ENCODE peak calls at places on chromosomes 13 and 19, in five cellular contexts. R, L, M, P and X are unnamed samples. For H3K27me3, the result is how much of the 10 kb centered on the place peaks cover.

GRCh38 chr19:6250024-6250605 is 29.7 kb downstream of the MLLT1 start:
- DNase-seq in P (no peak), R (no peak), M (no peak), L (no peak), X (no peak)

GRCh38 chr19:6393982-6394412 is 1.0 kb upstream of the GTF2F1 start:
- DNase-seq in M (no peak), L (no peak), P (no peak), R (no peak), X (no peak)

GRCh38 chr19:45009625-45010255 is 8.5 kb downstream of the RELB start:
- DNase-seq in M (no peak), P (no peak), L (no peak), R (no peak), X (no peak)

GRCh38 chr19:55602104-55603001 is 2.3 kb downstream of the ZNF524 start:
- DNase-seq in M (no peak), P (no peak), R (peak), L (no peak), X (no peak)

GRCh38 chr13:33454844-33455256 is 169.3 kb upstream of the STARD13 start:
- DNase-seq in R (no peak), L (no peak), P (no peak), M (no peak), X (no peak)

GRCh38 chr13:77502104-77502720 is 33.3 kb upstream of the SCEL start:
- DNase-seq in P (no peak), L (no peak), R (no peak), M (no peak), X (no peak)

GRCh38 chr19:14577885-14578427 is 4.9 kb upstream of the CLEC17A start:
- DNase-seq in P (no peak), L (no peak), R (no peak), M (no peak), X (no peak)

GRCh38 chr13:24050292-24050711 is 110.2 kb upstream of the SPATA13 start:
- DNase-seq in R (no peak), P (peak), L (no peak), M (no peak), X (peak)

GRCh38 chr19:13962738-13963602 is 10.7 kb downstream of the DCAF15 start:
- DNase-seq in L (no peak), M (no peak), P (no peak), R (peak), X (no peak)

GRCh38 chr13:110232146-110232545 is 74.8 kb downstream of the COL4A1 start:
- DNase-seq in R (no peak), M (no peak), L (no peak), P (no peak), X (peak)

GRCh38 chr19:4425531-4425930 is 23.1 kb downstream of the CHAF1A start:
- DNase-seq in R (no peak), L (no peak), P (no peak), M (no peak), X (no peak)

GRCh38 chr13:35283856-35284255 is 192.6 kb downstream of the MAB21L1 start:
- DNase-seq in L (no peak), R (no peak), P (no peak), M (peak), X (no peak)

GRCh38 chr13:35285677-35286076 is 190.8 kb downstream of the MAB21L1 start:
- DNase-seq in R (no peak), P (no peak), L (no peak), M (no peak), X (no peak)
- H3K27me3 ChIP-seq in R (under half), P (under half), L (under half), M (under half), X (under half)

GRCh38 chr13:99971576-99972189 is at the start of gene ZIC5:
- DNase-seq in P (no peak), L (no peak), R (peak), M (no peak), X (no peak)
- TF ChIP-seq POLR2A in P (no peak), L (no peak), R (no peak), M (no peak), X (no peak)

DNA sequence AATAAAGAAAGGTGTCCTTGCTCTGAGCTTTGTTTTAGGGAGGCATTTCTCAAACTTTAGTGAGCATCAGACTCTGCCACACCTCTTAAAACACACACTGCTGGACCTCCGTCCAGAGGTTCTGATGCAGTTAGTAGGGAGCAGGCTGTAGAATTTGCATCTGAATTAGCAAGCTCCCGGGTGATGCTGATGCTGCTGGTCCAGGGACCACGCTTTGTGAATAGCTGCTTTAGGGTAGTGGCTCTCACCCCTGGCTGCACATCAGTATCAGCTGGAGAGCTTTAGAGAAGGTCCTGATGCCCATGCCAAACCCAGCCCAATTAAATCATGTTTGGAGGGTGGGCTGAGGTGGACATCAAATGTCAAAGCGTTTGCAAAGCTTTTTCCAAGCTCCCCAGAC is 3.6 kb downstream of the HTR2A start:
- DNase-seq in M (no peak), L (no peak), R (no peak), P (no peak), X (no peak)
- TF ChIP-seq EP300 in M (no peak), L (no peak), R (no peak), P (no peak), X (no peak)

GRCh38 chr13:53201454-53202225 is 173.0 kb downstream of the OLFM4 start:
- DNase-seq in P (no peak), L (no peak), R (peak), M (no peak), X (no peak)

GRCh38 chr13:53198699-53199098 is 170.1 kb downstream of the OLFM4 start:
- DNase-seq in R (no peak), P (no peak), L (no peak), M (no peak), X (no peak)

GRCh38 chr13:53198017-53198416 is 169.4 kb downstream of the OLFM4 start:
- DNase-seq in R (no peak), L (no peak), M (no peak), P (no peak), X (no peak)

GRCh38 chr13:53200498-53201453 is 172.2 kb downstream of the OLFM4 start:
- DNase-seq in L (peak), P (peak), R (peak), M (no peak), X (peak)

GRCh38 chr13:53200075-53200474 is 171.5 kb downstream of the OLFM4 start:
- DNase-seq in R (no peak), P (no peak), L (no peak), M (no peak), X (no peak)
- H3K27me3 ChIP-seq in R (under half), P (under half), L (under half), M (under half), X (half or more)

GRCh38 chr19:49580264-49581006 is at the start of gene NOSIP:
- DNase-seq in M (peak), P (peak), R (peak), L (peak), X (peak)
- TF ChIP-seq POLR2A in M (peak), P (peak), R (peak), L (peak), X (peak)